ENCODE peak calls at places on chromosomes 1 and 21, in four cellular contexts. L, R, Y and S are unnamed samples.

GRCh38 chr1:201631037-201631436 is 92.1 kb downstream of the NAV1 start:
- DNase-seq in L (no peak), R (no peak), Y (no peak), S (no peak)

GRCh38 chr1:206559661-206559995 is 52.3 kb downstream of the RASSF5 start:
- DNase-seq in L (no peak), R (no peak), Y (no peak), S (no peak)

GRCh38 chr1:101371259-101371658 is 134.4 kb downstream of the S1PR1 start:
- DNase-seq in L (peak), R (no peak), Y (no peak), S (no peak)

GRCh38 chr1:222754386-222755139 is 17.6 kb downstream of the FAM177B start:
- DNase-seq in L (peak), R (no peak), Y (no peak), S (no peak)

GRCh38 chr1:202861420-202862121 is 27.4 kb downstream of the RABIF start:
- DNase-seq in L (peak), R (peak), Y (peak), S (peak)

GRCh38 chr1:35408925-35409324 is 140.4 kb downstream of the ZMYM4 start:
- DNase-seq in L (no peak), R (no peak), Y (no peak), S (no peak)

GRCh38 chr1:176102700-176103244 is 104.3 kb downstream of the COP1 start:
- DNase-seq in L (peak), R (no peak), Y (no peak), S (no peak)

GRCh38 chr1:209102120-209102519 is 481.4 kb upstream of the CAMK1G start:
- DNase-seq in L (no peak), R (no peak), Y (no peak), S (no peak)

GRCh38 chr1:163914785-163915413 is 593.1 kb downstream of the NUF2 start:
- DNase-seq in L (no peak), R (no peak), Y (no peak), S (no peak)

GRCh38 chr1:80666073-80666472 is 1134.7 kb upstream of the ADGRL2 start:
- DNase-seq in L (no peak), R (no peak), Y (no peak), S (no peak)

GRCh38 chr1:21325231-21325718 is 35.0 kb upstream of the ECE1 start:
- DNase-seq in L (no peak), R (no peak), Y (no peak), S (no peak)

GRCh38 chr1:175363046-175363445 is 170.5 kb upstream of the KIAA0040 start:
- DNase-seq in L (peak), R (no peak), Y (no peak), S (no peak)

GRCh38 chr1:115090547-115090946 is 1.2 kb upstream of the TSPAN2 start:
- DNase-seq in L (no peak), R (no peak), Y (no peak), S (no peak)

GRCh38 chr1:115090956-115091355 is 1.7 kb upstream of the TSPAN2 start:
- DNase-seq in L (no peak), R (no peak), Y (no peak), S (no peak)

GRCh38 chr1:115088115-115088794 is 1.0 kb downstream of the TSPAN2 start:
- DNase-seq in L (no peak), R (no peak), Y (no peak), S (no peak)

GRCh38 chr1:115088871-115089442 is 346 bp downstream of the TSPAN2 start:
- DNase-seq in L (no peak), R (no peak), Y (no peak), S (no peak)

GRCh38 chr1:115089443-115090340 is at the start of gene TSPAN2:
- DNase-seq in L (no peak), R (peak), Y (peak), S (peak)
- TF ChIP-seq CTCF in L (no peak), R (no peak), Y (no peak), S (peak)

DNA sequence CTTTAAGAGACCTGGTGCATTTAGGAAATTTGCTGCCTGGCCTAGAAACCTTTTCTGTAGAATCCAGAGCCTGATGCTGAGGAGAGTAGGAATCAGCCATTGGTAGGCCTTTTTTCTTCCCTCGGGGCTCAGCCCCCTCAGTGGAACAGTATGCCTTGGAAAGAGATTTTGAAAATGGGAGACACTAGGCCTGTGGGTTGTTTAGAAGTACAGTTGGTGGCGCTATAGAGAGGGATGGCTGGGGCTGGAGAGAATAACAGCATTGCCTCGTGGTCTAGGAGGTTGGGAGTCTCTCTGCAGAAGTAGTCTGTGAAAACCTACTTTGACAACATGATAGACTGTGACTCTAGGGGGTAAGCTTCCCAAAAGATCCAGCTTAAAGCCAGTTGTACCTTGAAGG is 8.2 kb downstream of the KIF2C start:
- DNase-seq in L (no peak), R (no peak), Y (no peak), S (no peak)
- TF ChIP-seq CTCF in L (no peak), R (no peak), Y (no peak), S (no peak)

GRCh38 chr1:93980320-93980744 is 71.1 kb upstream of the GCLM start:
- DNase-seq in L (no peak), R (peak), Y (peak), S (no peak)
- TF ChIP-seq CTCF in L (peak), R (peak), Y (peak), S (peak)

DNA sequence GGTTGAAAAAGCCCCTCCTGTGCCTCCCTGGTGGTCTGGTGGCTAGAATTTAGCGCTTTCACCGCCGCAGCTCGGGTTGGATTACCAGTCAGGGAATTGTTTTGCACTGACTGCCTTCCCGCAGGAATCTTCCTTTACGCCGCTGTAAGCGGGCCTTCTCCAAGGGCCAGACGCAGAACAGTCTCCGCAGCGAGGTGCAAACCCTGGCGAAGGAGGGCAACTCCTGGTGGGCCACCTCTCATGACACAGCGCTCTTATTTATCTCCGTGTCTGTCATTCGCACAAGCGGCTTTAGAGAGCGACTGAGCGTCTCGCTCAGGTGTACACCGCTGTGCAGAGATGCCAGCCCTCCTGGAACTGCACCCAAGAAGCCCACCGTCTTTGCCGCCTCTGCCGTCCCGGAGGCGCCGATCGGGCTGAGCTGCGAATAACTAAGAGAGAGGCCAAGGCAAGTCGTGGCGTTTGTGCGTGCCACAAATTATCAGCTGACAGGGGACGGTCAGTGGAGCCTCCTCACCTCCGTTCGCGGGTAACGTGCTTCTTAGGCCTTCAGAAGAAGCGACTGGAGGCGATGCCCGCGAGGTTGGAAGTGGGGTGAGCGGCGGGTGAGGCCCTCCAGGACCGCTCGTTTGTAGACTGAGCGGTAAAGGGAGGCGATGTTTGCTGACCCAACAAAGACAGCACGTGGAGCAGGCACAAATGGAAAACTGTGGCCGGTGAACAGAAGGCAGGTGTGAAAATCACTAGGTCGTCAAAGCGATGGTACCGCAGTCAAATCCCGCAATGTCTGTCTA is 93.5 kb downstream of the PRKAB2 start:
- DNase-seq in L (peak), R (peak), Y (no peak), S (no peak)
- TF ChIP-seq CTCF in L (no peak), R (no peak), Y (no peak), S (no peak)

GRCh38 chr1:110338200-110339039 is 757 bp upstream of the RBM15 start:
- DNase-seq in L (peak), R (peak), Y (peak), S (peak)
- TF ChIP-seq CTCF in L (peak), R (peak), Y (peak), S (peak)

GRCh38 chr21:45768741-45769049 is 125.2 kb downstream of the PCBP3 start:
- DNase-seq in L (no peak), R (no peak), Y (no peak), S (peak)
- TF ChIP-seq CTCF in L (no peak), R (no peak), Y (no peak), S (no peak)

GRCh38 chr1:37697737-37698136 is 5.4 kb downstream of the CDCA8 start:
- DNase-seq in L (no peak), R (no peak), Y (no peak), S (no peak)
- TF ChIP-seq CTCF in L (no peak), R (no peak), Y (no peak), S (no peak)

DNA sequence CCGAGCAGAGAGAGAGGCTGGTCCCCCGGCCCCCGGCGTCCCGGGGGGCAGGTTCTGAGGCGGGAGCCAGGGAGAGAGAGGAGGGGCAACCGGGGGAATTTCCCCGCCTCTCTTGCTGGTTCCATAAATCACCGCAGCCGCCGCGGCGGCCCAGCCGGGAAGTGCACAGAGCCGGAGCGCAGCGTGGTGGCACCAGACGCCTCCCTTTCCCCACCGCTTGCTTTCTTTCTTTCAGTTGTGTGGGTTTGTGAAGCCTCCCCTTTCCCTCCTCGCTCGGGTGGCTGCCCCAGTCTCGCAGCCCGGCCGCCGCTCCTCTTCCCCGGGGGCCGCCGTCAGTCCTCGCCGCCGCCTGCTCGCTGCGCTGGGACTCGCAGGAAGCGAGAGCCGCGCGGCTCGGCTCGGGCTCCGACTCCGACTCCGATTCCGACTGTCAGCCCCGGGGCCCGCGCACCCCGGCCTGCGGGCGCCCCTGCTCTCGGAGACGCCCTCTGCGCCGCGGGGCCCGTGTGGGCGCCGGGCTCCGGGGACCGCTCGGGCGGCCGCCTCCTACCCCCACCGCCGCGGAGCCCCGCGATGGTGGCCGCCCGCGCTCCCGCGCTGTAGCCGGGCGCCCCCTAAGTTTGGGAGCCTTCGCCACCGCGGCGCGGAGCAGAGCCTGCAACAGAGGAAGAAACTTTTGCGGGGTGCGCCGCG is at the start of gene CACHD1:
- DNase-seq in L (peak), R (peak), Y (peak), S (peak)
- TF ChIP-seq CTCF in L (peak), R (no peak), Y (no peak), S (peak)

DNA sequence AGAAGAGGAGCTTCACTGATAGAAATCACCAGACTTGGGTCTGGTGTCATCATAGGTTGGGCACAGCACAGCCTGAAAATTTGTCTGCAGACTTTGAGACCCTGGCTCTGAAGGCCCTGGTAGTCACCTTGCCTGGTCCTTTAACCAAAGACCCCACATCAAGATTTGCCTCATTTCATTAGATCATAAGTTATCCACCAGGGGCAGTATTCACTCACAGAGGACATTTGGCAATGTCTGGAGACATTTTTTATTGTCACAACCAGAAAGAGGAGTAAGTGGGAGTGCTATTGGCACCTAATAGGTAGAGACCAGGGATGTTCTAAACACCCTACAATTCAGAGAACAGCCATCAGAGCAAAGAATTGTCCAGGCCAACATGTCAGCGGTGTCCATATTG is 22.1 kb upstream of the PAX7 start:
- DNase-seq in L (no peak), R (no peak), Y (no peak), S (no peak)
- TF ChIP-seq CTCF in L (peak), R (peak), Y (peak), S (peak)

GRCh38 chr1:54129858-54130257 is 22.9 kb downstream of the CDCP2 start:
- DNase-seq in L (no peak), R (no peak), Y (no peak), S (no peak)
- TF ChIP-seq CTCF in L (no peak), R (no peak), Y (no peak), S (no peak)